ENCODE peak calls at places on chromosomes 16 and 17, in seven cellular contexts. J is skeletal muscle cell, E is cardiac muscle cell, K is aorta, R is AG09319, Y is NCI-H774, N is T-cell. L is an unnamed sample.

GRCh38 chr16:2473425-2473926 is 1.5 kb upstream of the TBC1D24 start:
- DNase-seq in J (no peak), E (no peak), K (no peak), R (no peak), Y (no peak), N (no peak), L (no peak)

GRCh38 chr17:3647769-3648540 is 11.4 kb downstream of the CTNS start:
- DNase-seq in J (no peak), E (peak; percentile 71), K (no peak), R (no peak), Y (peak; percentile 8), N (no peak), L (no peak)

GRCh38 chr16:52424591-52424990 is 122.4 kb downstream of the TOX3 start:
- DNase-seq in J (no peak), E (no peak), K (no peak), R (no peak), Y (no peak), N (no peak), L (no peak)

GRCh38 chr17:73768691-73769090 is 124.4 kb upstream of the SDK2 start:
- DNase-seq in J (no peak), E (no peak), K (no peak), R (no peak), Y (no peak), N (no peak), L (no peak)

GRCh38 chr17:2025220-2025621 is at the start of gene RTN4RL1:
- DNase-seq in J (no peak), E (peak; percentile 63), K (peak; percentile 83), R (no peak), Y (no peak), N (peak; percentile 52), L (peak; percentile 91)

GRCh38 chr17:9905902-9906301 is 831 bp upstream of the RCVRN start:
- DNase-seq in J (no peak), E (peak; percentile 46), K (no peak), R (no peak), Y (no peak), N (no peak), L (peak; percentile 57)

GRCh38 chr17:76625496-76625895 is 18.1 kb downstream of the ST6GALNAC1 start:
- DNase-seq in J (no peak), E (no peak), K (no peak), R (no peak), Y (no peak), N (no peak), L (no peak)

GRCh38 chr17:19019041-19019941 is 14.7 kb upstream of the FAM83G start:
- DNase-seq in J (no peak), E (no peak), K (peak; percentile 42), R (no peak), Y (no peak), N (no peak), L (no peak)

GRCh38 chr17:41772218-41772585 is 14.3 kb downstream of the JUP start:
- DNase-seq in J (no peak), E (no peak), K (no peak), R (no peak), Y (no peak), N (no peak), L (no peak)

GRCh38 chr16:69309316-69309715 is 1.8 kb upstream of the VPS4A start:
- DNase-seq in J (no peak), E (no peak), K (no peak), R (no peak), Y (no peak), N (no peak), L (no peak)

GRCh38 chr16:30063893-30064745 is 1.4 kb upstream of the ALDOA start:
- DNase-seq in J (no peak), E (no peak), K (peak; percentile 87), R (no peak), Y (peak; percentile 57), N (peak; percentile 42), L (peak; percentile 79)

GRCh38 chr16:50884066-50884860 is 142.4 kb downstream of the CYLD start:
- DNase-seq in J (no peak), E (no peak), K (no peak), R (no peak), Y (no peak), N (no peak), L (no peak)

GRCh38 chr16:977096-977701 is 4.4 kb upstream of the SOX8 start:
- DNase-seq in J (no peak), E (no peak), K (peak; percentile 88), R (no peak), Y (no peak), N (no peak), L (no peak)

L was measured in cerebellum.